ENCODE peak calls at places on chromosomes 2 and 18, in six cellular contexts. D is mesendoderm, J is IMR-90, Q is H9, Z is mesenchymal stem cell, H is H1. V is an unnamed sample.

GRCh38 chr2:5914831-5915611 is 222.8 kb downstream of the SOX11 start:
- DNase-seq in D (peak), J (peak), Q (peak), Z (peak), H (no peak), V (peak)

GRCh38 chr2:64731746-64732145 is 78.0 kb upstream of the SERTAD2 start:
- DNase-seq in D (no peak), J (no peak), Q (no peak), Z (no peak), H (no peak), V (no peak)

GRCh38 chr2:230447455-230448451 is 31.8 kb downstream of the SP100 start:
- DNase-seq in D (no peak), J (no peak), Q (no peak), Z (no peak), H (no peak), V (no peak)

GRCh38 chr2:128172191-128172590 is 81.2 kb downstream of the UGGT1 start:
- DNase-seq in D (peak), J (peak), Q (no peak), Z (peak), H (no peak), V (no peak)

GRCh38 chr2:165440367-165440766 is 29.1 kb upstream of the CSRNP3 start:
- DNase-seq in D (peak), J (peak), Q (no peak), Z (peak), H (no peak), V (peak)

GRCh38 chr18:11279461-11279860 is 130.1 kb upstream of the PIEZO2 start:
- DNase-seq in D (no peak), J (no peak), Q (no peak), Z (no peak), H (no peak), V (no peak)

GRCh38 chr18:4851301-4851700 is 345.8 kb downstream of the AKAIN1 start:
- DNase-seq in D (no peak), J (no peak), Q (no peak), Z (no peak), H (no peak), V (no peak)

GRCh38 chr2:63058742-63059433 is 8.3 kb downstream of the OTX1 start:
- DNase-seq in D (peak), J (no peak), Q (peak), Z (peak), H (no peak), V (peak)

GRCh38 chr2:2840101-2840531 is 509.0 kb upstream of the MYT1L start:
- DNase-seq in D (no peak), J (no peak), Q (peak), Z (no peak), H (no peak), V (no peak)

GRCh38 chr2:29802976-29803375 is 118.4 kb downstream of the ALK start:
- DNase-seq in D (no peak), J (no peak), Q (no peak), Z (no peak), H (no peak), V (no peak)

GRCh38 chr2:196113061-196113974 is 44.7 kb upstream of the DNAH7 start:
- DNase-seq in D (peak), J (peak), Q (no peak), Z (peak), H (no peak), V (peak)

GRCh38 chr18:76256897-76257500 is 238.0 kb downstream of the ZNF516 start:
- DNase-seq in D (peak), J (peak), Q (peak), Z (peak), H (no peak), V (no peak)

GRCh38 chr2:127097471-127097765 is 9.5 kb downstream of the BIN1 start:
- DNase-seq in D (no peak), J (no peak), Q (no peak), Z (no peak), H (no peak), V (no peak)

GRCh38 chr2:44459754-44460153 is 98.0 kb downstream of the CAMKMT start:
- DNase-seq in D (peak), J (no peak), Q (no peak), Z (no peak), H (no peak), V (no peak)

GRCh38 chr18:33051397-33051796 is 278.6 kb upstream of the KLHL14 start:
- DNase-seq in D (no peak), J (no peak), Q (no peak), Z (peak), H (no peak), V (no peak)

GRCh38 chr18:22914633-22915032 is 18.5 kb upstream of the RBBP8 start:
- DNase-seq in D (peak), J (no peak), Q (no peak), Z (no peak), H (no peak), V (no peak)

GRCh38 chr18:22912835-22913234 is 20.3 kb upstream of the RBBP8 start:
- DNase-seq in D (peak), J (peak), Q (no peak), Z (peak), H (no peak), V (no peak)

GRCh38 chr18:22915337-22915736 is 17.8 kb upstream of the RBBP8 start:
- DNase-seq in D (no peak), J (no peak), Q (no peak), Z (no peak), H (no peak), V (no peak)

GRCh38 chr18:22913861-22914260 is 19.3 kb upstream of the RBBP8 start:
- DNase-seq in D (peak), J (no peak), Q (peak), Z (no peak), H (no peak), V (no peak)

GRCh38 chr18:22912149-22912548 is 21.0 kb upstream of the RBBP8 start:
- DNase-seq in D (no peak), J (no peak), Q (no peak), Z (no peak), H (no peak), V (no peak)
- H4K8ac ChIP-seq in D (peak), J (no peak), Q (no peak), Z (no peak), H (no peak), V (no peak)

GRCh38 chr2:85712849-85713612 is 18.9 kb downstream of the GNLY start:
- DNase-seq in D (no peak), J (peak), Q (no peak), Z (peak), H (no peak), V (no peak)

GRCh38 chr2:85714841-85715240 is 20.7 kb downstream of the GNLY start:
- DNase-seq in D (no peak), J (no peak), Q (no peak), Z (no peak), H (no peak), V (no peak)

GRCh38 chr2:85712261-85712660 is 18.1 kb downstream of the GNLY start:
- DNase-seq in D (no peak), J (no peak), Q (no peak), Z (no peak), H (no peak), V (no peak)

GRCh38 chr2:85711578-85712060 is 17.5 kb downstream of the GNLY start:
- DNase-seq in D (no peak), J (no peak), Q (no peak), Z (no peak), H (no peak), V (no peak)

DNA sequence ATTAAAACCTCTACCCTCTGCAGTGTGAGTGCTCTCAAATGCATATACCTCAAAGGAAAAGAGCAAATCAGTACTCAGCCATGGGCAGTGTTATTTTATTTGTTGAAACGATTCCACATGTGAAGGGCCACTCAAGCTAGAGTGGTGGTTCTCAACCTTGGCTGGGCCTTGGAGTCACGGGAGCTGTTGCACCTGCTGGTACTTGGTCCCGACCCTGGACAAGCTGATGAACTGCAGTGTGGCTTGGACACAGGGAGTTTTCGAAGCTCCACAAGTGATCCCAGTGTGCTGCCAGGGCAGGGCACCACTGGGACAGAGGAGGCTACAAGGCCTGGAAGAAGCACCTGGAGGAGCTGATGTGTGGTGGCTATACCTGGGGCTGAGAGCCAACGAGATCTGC is 19.7 kb downstream of the GNLY start:
- DNase-seq in D (no peak), J (no peak), Q (peak), Z (no peak), H (no peak), V (no peak)
- H2BK15ac ChIP-seq in D (no peak), J (no peak), Q (no peak), Z (no peak), H (no peak), V (no peak)

GRCh38 chr2:231685349-231686191 is 22.8 kb upstream of the PTMA start:
- DNase-seq in D (peak), J (no peak), Q (peak), Z (no peak), H (no peak), V (no peak)
- H3K9ac ChIP-seq in D (no peak), J (no peak), Q (no peak), Z (no peak), H (no peak), V (peak)

GRCh38 chr2:27889774-27890145 is 427 bp downstream of the RBKS start:
- DNase-seq in D (no peak), J (no peak), Q (peak), Z (no peak), H (no peak), V (peak)
- H4K8ac ChIP-seq in D (no peak), J (peak), Q (no peak), Z (no peak), H (no peak), V (no peak)

GRCh38 chr18:28884304-28884703 is 707.4 kb upstream of the CDH2 start:
- DNase-seq in D (no peak), J (peak), Q (no peak), Z (no peak), H (no peak), V (no peak)
- H2BK15ac ChIP-seq in D (no peak), J (no peak), Q (no peak), Z (no peak), H (no peak), V (no peak)

DNA sequence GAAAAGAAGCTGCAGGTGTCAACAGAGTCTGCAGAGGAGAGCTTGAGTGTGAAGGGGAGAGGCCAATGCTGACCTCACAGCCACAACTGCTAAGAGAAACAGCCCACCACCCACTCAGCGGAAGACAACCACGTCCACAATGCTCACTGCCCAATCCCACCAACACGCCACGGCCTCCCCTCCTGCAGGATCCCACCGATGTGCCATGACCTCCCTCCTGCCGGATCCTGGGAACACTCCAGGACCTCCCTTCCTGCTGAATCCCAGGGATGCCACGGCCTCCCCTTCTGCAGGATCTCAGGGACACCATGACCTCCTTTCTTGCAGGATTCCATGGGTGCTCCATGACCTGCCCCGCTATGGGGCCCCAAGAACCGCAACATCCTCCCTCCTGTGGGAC is 267.7 kb downstream of the TWIST2 start:
- DNase-seq in D (no peak), J (no peak), Q (no peak), Z (no peak), H (no peak), V (no peak)
- H3K9ac ChIP-seq in D (no peak), J (no peak), Q (no peak), Z (no peak), H (no peak), V (peak)

DNA sequence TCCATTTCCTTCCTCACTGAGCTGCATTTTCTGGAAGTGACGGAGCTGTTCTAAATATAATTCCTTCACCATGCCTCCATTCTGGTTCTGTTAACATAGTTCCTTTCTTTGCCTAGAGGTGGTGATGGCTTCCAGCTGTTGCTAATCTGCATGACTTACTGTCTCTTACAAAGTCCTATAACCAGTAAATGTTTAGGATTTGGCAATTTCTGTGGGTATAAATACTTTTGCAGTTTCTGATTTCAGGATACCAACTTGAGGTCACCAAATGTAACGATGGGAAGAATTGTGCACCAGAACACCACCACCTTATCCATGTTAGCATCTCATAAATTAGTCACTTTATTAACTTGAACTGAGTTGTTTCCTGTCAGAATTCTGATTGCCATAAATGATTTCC is 101.8 kb upstream of the FN1 start:
- DNase-seq in D (peak), J (peak), Q (no peak), Z (peak), H (no peak), V (no peak)
- H4K8ac ChIP-seq in D (no peak), J (peak), Q (no peak), Z (no peak), H (no peak), V (no peak)